ENCODE peak calls at places on chromosomes 5 and 9, in seven cellular contexts. One of them, this sample, is unnamed.

GRCh38 chr9:124348363-124348762 is 66.9 kb downstream of the PSMB7 start:
- DNase-seq in breast epithelium: no peak
- DNase-seq in SJCRH30: no peak
- DNase-seq in right cardiac atrium: no peak
- DNase-seq in neuronal stem cell: no peak
- DNase-seq in transverse colon: no peak
- DNase-seq in left ventricle myocardium inferior: no peak
- DNase-seq in this sample: no peak

GRCh38 chr5:902129-902916 is 9.6 kb downstream of the TRIP13 start:
- DNase-seq in left ventricle myocardium inferior: no peak
- DNase-seq in breast epithelium: no peak
- DNase-seq in right cardiac atrium: no peak
- DNase-seq in neuronal stem cell: no peak
- DNase-seq in SJCRH30: no peak
- DNase-seq in transverse colon: no peak
- DNase-seq in this sample: no peak

GRCh38 chr5:136031713-136032112 is 2.9 kb downstream of the TGFBI start:
- DNase-seq in SJCRH30: no peak
- DNase-seq in left ventricle myocardium inferior: no peak
- DNase-seq in transverse colon: no peak
- DNase-seq in neuronal stem cell: no peak
- DNase-seq in breast epithelium: no peak
- DNase-seq in right cardiac atrium: no peak
- DNase-seq in this sample: no peak

GRCh38 chr5:179765400-179765799 is 28.4 kb upstream of the LTC4S start:
- DNase-seq in breast epithelium: no peak
- DNase-seq in left ventricle myocardium inferior: peak
- DNase-seq in transverse colon: no peak
- DNase-seq in neuronal stem cell: no peak
- DNase-seq in SJCRH30: no peak
- DNase-seq in right cardiac atrium: peak
- DNase-seq in this sample: peak

GRCh38 chr5:50766462-50766861 is 100.0 kb downstream of the PARP8 start:
- DNase-seq in left ventricle myocardium inferior: no peak
- DNase-seq in breast epithelium: no peak
- DNase-seq in right cardiac atrium: no peak
- DNase-seq in neuronal stem cell: no peak
- DNase-seq in transverse colon: no peak
- DNase-seq in SJCRH30: no peak
- DNase-seq in this sample: no peak

GRCh38 chr5:149900390-149900789 is 44.2 kb downstream of the PDE6A start:
- DNase-seq in SJCRH30: no peak
- DNase-seq in breast epithelium: no peak
- DNase-seq in transverse colon: no peak
- DNase-seq in right cardiac atrium: no peak
- DNase-seq in left ventricle myocardium inferior: no peak
- DNase-seq in neuronal stem cell: no peak
- DNase-seq in this sample: no peak

GRCh38 chr5:128613757-128614156 is 75.7 kb upstream of the FBN2 start:
- DNase-seq in transverse colon: no peak
- DNase-seq in right cardiac atrium: no peak
- DNase-seq in left ventricle myocardium inferior: no peak
- DNase-seq in SJCRH30: no peak
- DNase-seq in breast epithelium: no peak
- DNase-seq in neuronal stem cell: no peak
- DNase-seq in this sample: no peak

GRCh38 chr5:39432687-39433086 is 7.9 kb upstream of the DAB2 start:
- DNase-seq in right cardiac atrium: no peak
- DNase-seq in left ventricle myocardium inferior: no peak
- DNase-seq in transverse colon: no peak
- DNase-seq in breast epithelium: no peak
- DNase-seq in SJCRH30: no peak
- DNase-seq in neuronal stem cell: no peak
- DNase-seq in this sample: no peak

GRCh38 chr5:134549714-134550113 is 24.2 kb downstream of the JADE2 start:
- DNase-seq in right cardiac atrium: no peak
- DNase-seq in transverse colon: no peak
- DNase-seq in breast epithelium: no peak
- DNase-seq in SJCRH30: no peak
- DNase-seq in neuronal stem cell: no peak
- DNase-seq in left ventricle myocardium inferior: no peak
- DNase-seq in this sample: no peak

GRCh38 chr9:131739192-131739961 is 499 bp downstream of the RAPGEF1 start:
- DNase-seq in breast epithelium: no peak
- DNase-seq in right cardiac atrium: peak
- DNase-seq in neuronal stem cell: peak
- DNase-seq in SJCRH30: peak
- DNase-seq in transverse colon: peak
- DNase-seq in left ventricle myocardium inferior: peak
- DNase-seq in this sample: peak

GRCh38 chr5:149878371-149878770 is 66.2 kb downstream of the PDE6A start:
- DNase-seq in right cardiac atrium: no peak
- DNase-seq in SJCRH30: no peak
- DNase-seq in breast epithelium: no peak
- DNase-seq in neuronal stem cell: no peak
- DNase-seq in transverse colon: peak
- DNase-seq in left ventricle myocardium inferior: no peak
- DNase-seq in this sample: no peak

GRCh38 chr5:168227973-168228615 is 63.4 kb upstream of the WWC1 start:
- DNase-seq in SJCRH30: no peak
- DNase-seq in neuronal stem cell: no peak
- DNase-seq in left ventricle myocardium inferior: no peak
- DNase-seq in transverse colon: no peak
- DNase-seq in right cardiac atrium: no peak
- DNase-seq in breast epithelium: no peak
- DNase-seq in this sample: no peak

GRCh38 chr9:15249042-15249818 is 57.8 kb downstream of the TTC39B start:
- DNase-seq in breast epithelium: no peak
- DNase-seq in right cardiac atrium: no peak
- DNase-seq in neuronal stem cell: no peak
- DNase-seq in left ventricle myocardium inferior: no peak
- DNase-seq in SJCRH30: no peak
- DNase-seq in transverse colon: no peak
- DNase-seq in this sample: no peak

GRCh38 chr9:134679616-134680392 is 38.2 kb downstream of the COL5A1 start:
- DNase-seq in right cardiac atrium: peak
- DNase-seq in SJCRH30: no peak
- DNase-seq in transverse colon: no peak
- DNase-seq in breast epithelium: no peak
- DNase-seq in neuronal stem cell: no peak
- DNase-seq in left ventricle myocardium inferior: no peak
- DNase-seq in this sample: no peak

GRCh38 chr9:138053321-138053868 is 175.8 kb downstream of the CACNA1B start:
- DNase-seq in right cardiac atrium: no peak
- DNase-seq in neuronal stem cell: no peak
- DNase-seq in breast epithelium: peak
- DNase-seq in transverse colon: no peak
- DNase-seq in SJCRH30: peak
- DNase-seq in left ventricle myocardium inferior: no peak
- DNase-seq in this sample: no peak

GRCh38 chr9:23539311-23539710 is 286.7 kb downstream of the ELAVL2 start:
- DNase-seq in left ventricle myocardium inferior: no peak
- DNase-seq in neuronal stem cell: no peak
- DNase-seq in breast epithelium: no peak
- DNase-seq in right cardiac atrium: no peak
- DNase-seq in SJCRH30: no peak
- DNase-seq in transverse colon: no peak
- DNase-seq in this sample: no peak

GRCh38 chr5:41790038-41790776 is 80.0 kb downstream of the OXCT1 start:
- DNase-seq in right cardiac atrium: no peak
- DNase-seq in neuronal stem cell: no peak
- DNase-seq in transverse colon: no peak
- DNase-seq in breast epithelium: no peak
- DNase-seq in SJCRH30: peak
- DNase-seq in left ventricle myocardium inferior: no peak
- DNase-seq in this sample: no peak

GRCh38 chr5:41793156-41793770 is 77.0 kb downstream of the OXCT1 start:
- DNase-seq in transverse colon: peak
- DNase-seq in SJCRH30: peak
- DNase-seq in neuronal stem cell: no peak
- DNase-seq in right cardiac atrium: no peak
- DNase-seq in left ventricle myocardium inferior: no peak
- DNase-seq in breast epithelium: no peak
- DNase-seq in this sample: no peak

GRCh38 chr5:41787257-41787656 is 83.0 kb downstream of the OXCT1 start:
- DNase-seq in breast epithelium: no peak
- DNase-seq in transverse colon: no peak
- DNase-seq in SJCRH30: peak
- DNase-seq in left ventricle myocardium inferior: no peak
- DNase-seq in right cardiac atrium: no peak
- DNase-seq in neuronal stem cell: no peak
- DNase-seq in this sample: no peak

GRCh38 chr5:41788800-41789395 is 81.3 kb downstream of the OXCT1 start:
- DNase-seq in left ventricle myocardium inferior: no peak
- DNase-seq in neuronal stem cell: no peak
- DNase-seq in SJCRH30: peak
- DNase-seq in right cardiac atrium: no peak
- DNase-seq in transverse colon: no peak
- DNase-seq in breast epithelium: no peak
- DNase-seq in this sample: no peak

DNA sequence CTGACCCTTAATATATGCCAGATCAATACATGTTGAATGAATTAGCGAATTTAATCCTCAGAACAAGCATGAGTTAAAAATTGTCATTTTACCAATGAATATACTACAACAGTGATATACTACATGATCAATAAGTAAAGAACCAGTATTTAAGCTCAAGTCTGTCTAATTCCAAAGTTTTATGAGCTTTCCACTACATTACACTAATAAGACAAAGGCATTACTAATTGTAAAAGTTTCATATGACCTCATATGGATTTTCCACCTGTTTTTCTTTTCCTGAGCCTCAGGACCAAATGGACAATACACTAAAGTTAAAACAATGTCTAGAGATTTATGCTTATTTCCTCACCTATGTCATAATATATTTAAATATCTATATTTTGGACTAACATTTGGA is 80.8 kb downstream of the OXCT1 start:
- DNase-seq in transverse colon: no peak
- DNase-seq in SJCRH30: peak
- DNase-seq in breast epithelium: no peak
- DNase-seq in right cardiac atrium: no peak
- DNase-seq in left ventricle myocardium inferior: no peak
- DNase-seq in neuronal stem cell: no peak
- DNase-seq in this sample: no peak
- H3K27ac ChIP-seq in transverse colon: no peak
- H3K27ac ChIP-seq in SJCRH30: peak
- H3K27ac ChIP-seq in breast epithelium: no peak
- H3K27ac ChIP-seq in right cardiac atrium: no peak
- H3K27ac ChIP-seq in left ventricle myocardium inferior: no peak
- H3K27ac ChIP-seq in neuronal stem cell: no peak
- H3K27ac ChIP-seq in this sample: no peak

GRCh38 chr9:114410910-114411309 is 23.1 kb upstream of the AKNA start:
- DNase-seq in neuronal stem cell: no peak
- DNase-seq in SJCRH30: no peak
- DNase-seq in transverse colon: no peak
- DNase-seq in breast epithelium: no peak
- DNase-seq in right cardiac atrium: no peak
- DNase-seq in left ventricle myocardium inferior: no peak
- DNase-seq in this sample: no peak

GRCh38 chr9:114411452-114411851 is 23.7 kb upstream of the AKNA start:
- DNase-seq in neuronal stem cell: no peak
- DNase-seq in transverse colon: no peak
- DNase-seq in breast epithelium: no peak
- DNase-seq in SJCRH30: no peak
- DNase-seq in left ventricle myocardium inferior: no peak
- DNase-seq in right cardiac atrium: no peak
- DNase-seq in this sample: no peak

GRCh38 chr9:114409842-114410241 is 22.1 kb upstream of the AKNA start:
- DNase-seq in left ventricle myocardium inferior: no peak
- DNase-seq in right cardiac atrium: no peak
- DNase-seq in transverse colon: no peak
- DNase-seq in breast epithelium: no peak
- DNase-seq in SJCRH30: peak
- DNase-seq in neuronal stem cell: no peak
- DNase-seq in this sample: no peak

GRCh38 chr9:114413909-114414308 is 26.1 kb upstream of the AKNA start:
- DNase-seq in right cardiac atrium: no peak
- DNase-seq in SJCRH30: peak
- DNase-seq in transverse colon: no peak
- DNase-seq in neuronal stem cell: no peak
- DNase-seq in left ventricle myocardium inferior: no peak
- DNase-seq in breast epithelium: no peak
- DNase-seq in this sample: no peak

DNA sequence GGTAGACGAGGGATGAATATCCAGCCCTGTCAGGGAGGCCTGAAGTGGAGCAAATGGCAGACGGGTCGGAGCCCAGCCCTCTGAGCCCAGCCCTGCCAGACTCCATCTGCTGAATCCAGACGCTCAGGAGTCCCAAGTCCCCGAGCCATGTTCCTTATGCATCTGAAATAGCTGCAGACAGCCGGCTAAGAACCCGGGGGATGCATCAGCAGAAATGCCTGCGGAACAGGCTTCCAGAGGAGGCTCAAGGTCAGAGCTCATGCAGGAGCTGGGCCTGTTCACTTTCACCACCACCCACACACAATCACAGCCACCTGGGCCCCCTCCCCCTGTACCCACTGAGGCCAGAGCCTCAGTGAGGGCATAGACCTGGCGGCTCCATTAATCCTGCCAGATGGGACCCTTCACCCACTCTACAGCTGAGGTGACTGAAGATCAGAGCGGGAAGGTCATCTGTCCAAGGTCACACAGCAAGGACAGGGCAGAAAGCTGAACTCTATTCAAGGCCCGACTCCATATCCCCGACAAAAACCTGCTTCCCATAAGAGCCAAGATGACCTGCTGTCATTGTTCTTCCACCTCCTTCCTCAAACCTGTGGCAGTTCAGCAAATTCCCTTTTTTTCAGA is 24.4 kb upstream of the AKNA start:
- DNase-seq in SJCRH30: no peak
- DNase-seq in breast epithelium: no peak
- DNase-seq in right cardiac atrium: no peak
- DNase-seq in neuronal stem cell: no peak
- DNase-seq in left ventricle myocardium inferior: no peak
- DNase-seq in transverse colon: no peak
- DNase-seq in this sample: no peak
- H3K27ac ChIP-seq in SJCRH30: no peak
- H3K27ac ChIP-seq in breast epithelium: no peak
- H3K27ac ChIP-seq in right cardiac atrium: no peak
- H3K27ac ChIP-seq in neuronal stem cell: no peak
- H3K27ac ChIP-seq in left ventricle myocardium inferior: no peak
- H3K27ac ChIP-seq in transverse colon: no peak
- H3K27ac ChIP-seq in this sample: no peak

GRCh38 chr5:161034456-161034855 is 182.4 kb upstream of the ATP10B start:
- DNase-seq in right cardiac atrium: no peak
- DNase-seq in transverse colon: no peak
- DNase-seq in left ventricle myocardium inferior: no peak
- DNase-seq in breast epithelium: no peak
- DNase-seq in neuronal stem cell: no peak
- DNase-seq in SJCRH30: no peak
- DNase-seq in this sample: no peak
- H3K27ac ChIP-seq in right cardiac atrium: no peak
- H3K27ac ChIP-seq in transverse colon: no peak
- H3K27ac ChIP-seq in left ventricle myocardium inferior: no peak
- H3K27ac ChIP-seq in breast epithelium: no peak
- H3K27ac ChIP-seq in neuronal stem cell: no peak
- H3K27ac ChIP-seq in SJCRH30: no peak
- H3K27ac ChIP-seq in this sample: no peak

DNA sequence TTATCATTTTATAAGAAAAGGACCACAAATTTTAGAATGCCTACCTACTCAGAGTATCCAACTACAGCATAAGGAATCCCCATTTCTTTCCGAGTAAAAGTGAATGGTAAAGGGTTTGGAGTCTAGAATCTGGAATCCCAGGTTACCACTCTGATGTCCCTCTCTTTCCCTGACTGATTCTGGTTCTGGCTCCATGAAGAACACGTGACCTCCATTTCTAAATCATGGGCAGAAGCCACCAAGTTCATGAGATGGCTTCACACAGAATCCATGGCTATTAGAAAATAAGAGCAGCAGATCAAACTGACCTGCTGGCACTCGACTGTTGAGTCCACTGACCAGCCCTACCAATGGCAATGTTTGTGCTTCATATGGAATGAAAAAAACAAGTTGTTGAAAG is 40.7 kb downstream of the PFDN1 start:
- DNase-seq in transverse colon: no peak
- DNase-seq in left ventricle myocardium inferior: no peak
- DNase-seq in neuronal stem cell: no peak
- DNase-seq in breast epithelium: no peak
- DNase-seq in SJCRH30: no peak
- DNase-seq in right cardiac atrium: no peak
- DNase-seq in this sample: no peak
- H3K27ac ChIP-seq in transverse colon: peak
- H3K27ac ChIP-seq in left ventricle myocardium inferior: peak
- H3K27ac ChIP-seq in neuronal stem cell: no peak
- H3K27ac ChIP-seq in breast epithelium: peak
- H3K27ac ChIP-seq in SJCRH30: no peak
- H3K27ac ChIP-seq in right cardiac atrium: peak
- H3K27ac ChIP-seq in this sample: peak

This sample was measured in substantia nigra.